ENCODE peak calls at places on chromosome 1, in six cellular contexts. One of them, this sample, is unnamed. For H3K4me1, the result is how much of the 10 kb centered on the place peaks cover.

GRCh38 chr1:28580706-28581530 is 11.1 kb upstream of the RAB42 start:
- DNase-seq in heart left ventricle: no peak
- DNase-seq in right lobe of liver: peak
- DNase-seq in tibial nerve: no peak
- DNase-seq in breast epithelium: no peak
- DNase-seq in spleen: peak
- DNase-seq in this sample: peak

GRCh38 chr1:67855944-67856343 is 22.7 kb upstream of the GNG12 start:
- DNase-seq in heart left ventricle: no peak
- DNase-seq in right lobe of liver: no peak
- DNase-seq in tibial nerve: no peak
- DNase-seq in breast epithelium: no peak
- DNase-seq in spleen: no peak
- DNase-seq in this sample: no peak

GRCh38 chr1:193406901-193407300 is 220.5 kb upstream of the B3GALT2 start:
- DNase-seq in heart left ventricle: no peak
- DNase-seq in right lobe of liver: no peak
- DNase-seq in tibial nerve: no peak
- DNase-seq in breast epithelium: no peak
- DNase-seq in spleen: no peak
- DNase-seq in this sample: no peak

GRCh38 chr1:82165304-82165703 is 364.6 kb downstream of the ADGRL2 start:
- DNase-seq in heart left ventricle: no peak
- DNase-seq in right lobe of liver: no peak
- DNase-seq in tibial nerve: no peak
- DNase-seq in breast epithelium: no peak
- DNase-seq in spleen: no peak
- DNase-seq in this sample: no peak

GRCh38 chr1:39922139-39922757 is 20.5 kb upstream of the MYCL start:
- DNase-seq in heart left ventricle: no peak
- DNase-seq in right lobe of liver: peak
- DNase-seq in tibial nerve: no peak
- DNase-seq in breast epithelium: no peak
- DNase-seq in spleen: no peak
- DNase-seq in this sample: no peak

GRCh38 chr1:228944241-228944741 is 209.0 kb downstream of the RHOU start:
- DNase-seq in heart left ventricle: no peak
- DNase-seq in right lobe of liver: no peak
- DNase-seq in tibial nerve: no peak
- DNase-seq in breast epithelium: no peak
- DNase-seq in spleen: no peak
- DNase-seq in this sample: no peak

GRCh38 chr1:237206065-237206414 is 164.1 kb downstream of the RYR2 start:
- DNase-seq in heart left ventricle: no peak
- DNase-seq in right lobe of liver: no peak
- DNase-seq in tibial nerve: no peak
- DNase-seq in breast epithelium: no peak
- DNase-seq in spleen: no peak
- DNase-seq in this sample: no peak

GRCh38 chr1:9705337-9706098 is 54.0 kb downstream of the PIK3CD start:
- DNase-seq in heart left ventricle: no peak
- DNase-seq in right lobe of liver: no peak
- DNase-seq in tibial nerve: no peak
- DNase-seq in breast epithelium: no peak
- DNase-seq in spleen: no peak
- DNase-seq in this sample: no peak

GRCh38 chr1:201185527-201186128 is 5.0 kb upstream of the IGFN1 start:
- DNase-seq in heart left ventricle: no peak
- DNase-seq in right lobe of liver: no peak
- DNase-seq in tibial nerve: no peak
- DNase-seq in breast epithelium: no peak
- DNase-seq in spleen: peak
- DNase-seq in this sample: no peak

GRCh38 chr1:241482761-241483250 is 36.7 kb downstream of the FH start:
- DNase-seq in heart left ventricle: no peak
- DNase-seq in right lobe of liver: no peak
- DNase-seq in tibial nerve: no peak
- DNase-seq in breast epithelium: no peak
- DNase-seq in spleen: no peak
- DNase-seq in this sample: no peak

GRCh38 chr1:32651461-32652073 is 559 bp downstream of the RBBP4 start:
- DNase-seq in heart left ventricle: no peak
- DNase-seq in right lobe of liver: no peak
- DNase-seq in tibial nerve: no peak
- DNase-seq in breast epithelium: no peak
- DNase-seq in spleen: no peak
- DNase-seq in this sample: no peak

GRCh38 chr1:150877220-150877516 is 769 bp upstream of the ARNT start:
- DNase-seq in heart left ventricle: no peak
- DNase-seq in right lobe of liver: no peak
- DNase-seq in tibial nerve: no peak
- DNase-seq in breast epithelium: no peak
- DNase-seq in spleen: no peak
- DNase-seq in this sample: no peak

GRCh38 chr1:51344602-51345299 is 14.4 kb upstream of the TTC39A start:
- DNase-seq in heart left ventricle: no peak
- DNase-seq in right lobe of liver: peak
- DNase-seq in tibial nerve: no peak
- DNase-seq in breast epithelium: no peak
- DNase-seq in spleen: no peak
- DNase-seq in this sample: peak

GRCh38 chr1:234533975-234534876 is 55.2 kb upstream of the TARBP1 start:
- DNase-seq in heart left ventricle: peak
- DNase-seq in right lobe of liver: peak
- DNase-seq in tibial nerve: peak
- DNase-seq in breast epithelium: peak
- DNase-seq in spleen: peak
- DNase-seq in this sample: peak

GRCh38 chr1:159647616-159648015 is 60.0 kb downstream of the APCS start:
- DNase-seq in heart left ventricle: no peak
- DNase-seq in right lobe of liver: no peak
- DNase-seq in tibial nerve: no peak
- DNase-seq in breast epithelium: no peak
- DNase-seq in spleen: no peak
- DNase-seq in this sample: no peak

GRCh38 chr1:219058891-219059820 is 114.5 kb upstream of the LYPLAL1 start:
- DNase-seq in heart left ventricle: no peak
- DNase-seq in right lobe of liver: no peak
- DNase-seq in tibial nerve: no peak
- DNase-seq in breast epithelium: no peak
- DNase-seq in spleen: no peak
- DNase-seq in this sample: no peak

GRCh38 chr1:109826446-109826845 is 62.7 kb upstream of the EPS8L3 start:
- DNase-seq in heart left ventricle: no peak
- DNase-seq in right lobe of liver: no peak
- DNase-seq in tibial nerve: no peak
- DNase-seq in breast epithelium: no peak
- DNase-seq in spleen: no peak
- DNase-seq in this sample: no peak

GRCh38 chr1:7299329-7299799 is 471.7 kb upstream of the VAMP3 start:
- DNase-seq in heart left ventricle: peak
- DNase-seq in right lobe of liver: peak
- DNase-seq in tibial nerve: peak
- DNase-seq in breast epithelium: peak
- DNase-seq in spleen: no peak
- DNase-seq in this sample: peak

GRCh38 chr1:44389437-44389836 is 15.6 kb upstream of the RNF220 start:
- DNase-seq in heart left ventricle: no peak
- DNase-seq in right lobe of liver: no peak
- DNase-seq in tibial nerve: no peak
- DNase-seq in breast epithelium: no peak
- DNase-seq in spleen: no peak
- DNase-seq in this sample: no peak

GRCh38 chr1:4678318-4678717 is 23.9 kb downstream of the AJAP1 start:
- DNase-seq in heart left ventricle: no peak
- DNase-seq in right lobe of liver: no peak
- DNase-seq in tibial nerve: no peak
- DNase-seq in breast epithelium: no peak
- DNase-seq in spleen: no peak
- DNase-seq in this sample: no peak

GRCh38 chr1:190129367-190129766 is 348.3 kb downstream of the BRINP3 start:
- DNase-seq in heart left ventricle: no peak
- DNase-seq in right lobe of liver: no peak
- DNase-seq in tibial nerve: no peak
- DNase-seq in breast epithelium: no peak
- DNase-seq in spleen: no peak
- DNase-seq in this sample: no peak

GRCh38 chr1:247386695-247387094 is 29.3 kb upstream of the NLRP3 start:
- DNase-seq in heart left ventricle: no peak
- DNase-seq in right lobe of liver: no peak
- DNase-seq in tibial nerve: no peak
- DNase-seq in breast epithelium: no peak
- DNase-seq in spleen: no peak
- DNase-seq in this sample: no peak

GRCh38 chr1:12634696-12635202 is 9.1 kb upstream of the AADACL4 start:
- DNase-seq in heart left ventricle: no peak
- DNase-seq in right lobe of liver: no peak
- DNase-seq in tibial nerve: no peak
- DNase-seq in breast epithelium: no peak
- DNase-seq in spleen: peak
- DNase-seq in this sample: no peak

GRCh38 chr1:37890378-37891014 is 31.1 kb upstream of the MTF1 start:
- DNase-seq in heart left ventricle: no peak
- DNase-seq in right lobe of liver: no peak
- DNase-seq in tibial nerve: peak
- DNase-seq in breast epithelium: no peak
- DNase-seq in spleen: no peak
- DNase-seq in this sample: peak

DNA sequence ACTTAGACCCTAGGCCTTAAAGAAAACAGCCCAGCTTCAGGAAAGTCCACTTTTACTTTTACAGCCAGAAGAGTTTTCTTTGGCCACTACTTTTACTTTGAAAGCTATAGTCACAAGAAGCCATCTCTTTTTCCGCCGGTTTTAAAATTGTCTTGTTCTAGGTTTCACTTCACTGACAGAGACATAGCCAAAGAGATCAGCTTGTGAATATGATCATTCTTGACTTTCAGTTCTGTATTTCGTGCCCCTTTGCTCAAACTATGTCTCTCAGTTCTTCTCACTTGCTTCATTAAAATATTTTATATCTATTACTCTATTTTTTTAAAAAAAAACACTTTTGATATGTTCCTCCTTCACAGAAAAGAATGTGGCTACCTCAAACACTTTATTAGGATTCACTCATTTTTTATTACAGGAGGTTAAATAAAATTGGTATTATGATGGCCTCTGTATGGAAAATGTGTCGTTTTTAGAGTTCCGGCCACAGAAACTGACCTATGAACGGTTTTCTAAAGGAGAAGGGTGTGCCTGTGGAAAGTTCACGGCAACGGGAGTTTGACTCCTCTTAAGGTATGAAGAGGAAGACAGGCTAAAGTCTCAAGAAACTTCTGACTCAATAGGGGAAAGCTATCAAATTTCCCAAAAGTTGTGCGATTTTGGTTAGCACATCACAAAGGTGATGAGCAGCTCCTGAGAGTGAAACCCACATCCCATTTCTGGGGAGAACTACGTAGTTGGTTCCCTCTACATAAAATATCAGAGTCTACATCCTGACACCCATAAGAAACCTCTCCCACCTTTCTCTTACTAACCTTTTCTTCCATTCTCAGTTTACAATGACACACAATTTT is 1.2 kb downstream of the MCOLN2 start:
- DNase-seq in heart left ventricle: no peak
- DNase-seq in right lobe of liver: no peak
- DNase-seq in tibial nerve: no peak
- DNase-seq in breast epithelium: no peak
- DNase-seq in spleen: no peak
- DNase-seq in this sample: no peak
- TF ChIP-seq POLR2A in heart left ventricle: no peak
- TF ChIP-seq POLR2A in right lobe of liver: no peak
- TF ChIP-seq POLR2A in tibial nerve: no peak
- TF ChIP-seq POLR2A in breast epithelium: no peak
- TF ChIP-seq POLR2A in spleen: no peak
- TF ChIP-seq POLR2A in this sample: no peak

GRCh38 chr1:226443033-226443432 is 35.1 kb upstream of the PARP1 start:
- DNase-seq in heart left ventricle: no peak
- DNase-seq in right lobe of liver: no peak
- DNase-seq in tibial nerve: no peak
- DNase-seq in breast epithelium: no peak
- DNase-seq in spleen: no peak
- DNase-seq in this sample: no peak

GRCh38 chr1:226440512-226440911 is 32.6 kb upstream of the PARP1 start:
- DNase-seq in heart left ventricle: no peak
- DNase-seq in right lobe of liver: no peak
- DNase-seq in tibial nerve: no peak
- DNase-seq in breast epithelium: no peak
- DNase-seq in spleen: no peak
- DNase-seq in this sample: no peak

GRCh38 chr1:226443439-226443838 is 35.5 kb upstream of the PARP1 start:
- DNase-seq in heart left ventricle: no peak
- DNase-seq in right lobe of liver: no peak
- DNase-seq in tibial nerve: no peak
- DNase-seq in breast epithelium: no peak
- DNase-seq in spleen: no peak
- DNase-seq in this sample: no peak

GRCh38 chr1:226444901-226445300 is 37.0 kb upstream of the PARP1 start:
- DNase-seq in heart left ventricle: no peak
- DNase-seq in right lobe of liver: no peak
- DNase-seq in tibial nerve: no peak
- DNase-seq in breast epithelium: no peak
- DNase-seq in spleen: peak
- DNase-seq in this sample: no peak

GRCh38 chr1:226441629-226442028 is 33.7 kb upstream of the PARP1 start:
- DNase-seq in heart left ventricle: no peak
- DNase-seq in right lobe of liver: no peak
- DNase-seq in tibial nerve: no peak
- DNase-seq in breast epithelium: no peak
- DNase-seq in spleen: no peak
- DNase-seq in this sample: no peak
- H3K4me1 ChIP-seq in heart left ventricle: under half
- H3K4me1 ChIP-seq in right lobe of liver: under half
- H3K4me1 ChIP-seq in tibial nerve: under half
- H3K4me1 ChIP-seq in breast epithelium: under half
- H3K4me1 ChIP-seq in spleen: under half
- H3K4me1 ChIP-seq in this sample: under half

GRCh38 chr1:94753171-94753972 is 66.8 kb upstream of the SLC44A3 start:
- DNase-seq in heart left ventricle: peak
- DNase-seq in right lobe of liver: peak
- DNase-seq in tibial nerve: no peak
- DNase-seq in breast epithelium: no peak
- DNase-seq in spleen: no peak
- DNase-seq in this sample: no peak
- H3K27ac ChIP-seq in heart left ventricle: peak
- H3K27ac ChIP-seq in right lobe of liver: peak
- H3K27ac ChIP-seq in tibial nerve: peak
- H3K27ac ChIP-seq in breast epithelium: peak
- H3K27ac ChIP-seq in spleen: no peak
- H3K27ac ChIP-seq in this sample: no peak

DNA sequence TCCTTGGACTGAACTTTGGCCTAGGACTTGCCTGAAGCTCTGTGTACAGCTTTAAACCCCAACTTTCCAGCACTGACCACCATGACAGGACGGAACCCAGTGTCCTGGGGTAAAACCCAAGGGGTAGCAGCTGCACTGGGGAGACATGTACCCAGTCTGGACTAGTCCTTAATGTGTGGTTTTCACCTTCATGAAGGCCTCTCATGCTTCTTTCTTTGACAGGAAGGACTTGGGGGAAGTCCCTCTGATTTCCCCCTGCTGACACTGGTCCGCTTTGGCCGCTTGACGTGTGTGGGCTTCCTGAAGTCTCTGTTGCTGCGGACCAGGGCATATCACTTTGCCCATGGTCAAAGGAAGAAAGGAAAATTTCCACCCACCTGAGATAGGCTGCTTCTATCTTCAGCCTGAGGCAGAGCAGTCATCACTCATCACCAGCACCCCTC is 66.3 kb upstream of the PRDX6 start:
- DNase-seq in heart left ventricle: no peak
- DNase-seq in right lobe of liver: no peak
- DNase-seq in tibial nerve: no peak
- DNase-seq in breast epithelium: no peak
- DNase-seq in spleen: peak
- DNase-seq in this sample: no peak
- TF ChIP-seq POLR2A in heart left ventricle: no peak
- TF ChIP-seq POLR2A in right lobe of liver: no peak
- TF ChIP-seq POLR2A in tibial nerve: no peak
- TF ChIP-seq POLR2A in breast epithelium: no peak
- TF ChIP-seq POLR2A in spleen: no peak
- TF ChIP-seq POLR2A in this sample: no peak

This sample was measured in prostate gland.